ENCODE peak calls at places on chromosomes 6 and 20, in four cellular contexts. H is testis, E is left lung, Q is HAP-1. F is an unnamed sample.

GRCh38 chr6:142899101-142899760 is 45.7 kb downstream of the HIVEP2 start:
- DNase-seq in H (no peak), E (no peak), Q (no peak), F (no peak)

GRCh38 chr6:39496951-39497350 is 174.4 kb upstream of the KCNK16 start:
- DNase-seq in H (peak), E (peak), Q (no peak), F (no peak)

GRCh38 chr6:147530132-147531060 is 21.9 kb downstream of the SAMD5 start:
- DNase-seq in H (no peak), E (no peak), Q (peak), F (no peak)

GRCh38 chr6:114342826-114343781 is at the start of gene HS3ST5:
- DNase-seq in H (peak), E (peak), Q (peak), F (peak)

GRCh38 chr6:11381801-11382513 is 149.5 kb upstream of the NEDD9 start:
- DNase-seq in H (no peak), E (peak), Q (no peak), F (no peak)

GRCh38 chr6:167140589-167141474 is 16.9 kb downstream of the GPR31 start:
- DNase-seq in H (no peak), E (no peak), Q (no peak), F (no peak)

GRCh38 chr6:144364727-144365126 is 79.6 kb downstream of the UTRN start:
- DNase-seq in H (no peak), E (no peak), Q (no peak), F (no peak)

GRCh38 chr6:163605388-163606097 is 191.0 kb downstream of the QKI start:
- DNase-seq in H (no peak), E (no peak), Q (no peak), F (no peak)

GRCh38 chr20:24739751-24740150 is 209.3 kb upstream of the CST7 start:
- DNase-seq in H (no peak), E (no peak), Q (no peak), F (no peak)

GRCh38 chr20:33654680-33655161 is 7.4 kb upstream of the C20orf144 start:
- DNase-seq in H (no peak), E (no peak), Q (no peak), F (no peak)

GRCh38 chr6:136609878-136610706 is 59.9 kb upstream of the MAP7 start:
- DNase-seq in H (no peak), E (peak), Q (no peak), F (no peak)

GRCh38 chr20:34615477-34615876 is 57.0 kb downstream of the MAP1LC3A start:
- DNase-seq in H (no peak), E (no peak), Q (no peak), F (no peak)

GRCh38 chr20:46564241-46564957 is 13.9 kb upstream of the OCSTAMP start:
- DNase-seq in H (no peak), E (no peak), Q (no peak), F (no peak)

GRCh38 chr6:34195726-34196115 is 41.0 kb upstream of the HMGA1 start:
- DNase-seq in H (no peak), E (no peak), Q (no peak), F (no peak)

GRCh38 chr6:30965140-30965601 is 18.3 kb upstream of the MUC21 start:
- DNase-seq in H (no peak), E (no peak), Q (no peak), F (no peak)

GRCh38 chr6:113860165-113860955 is 3.2 kb downstream of the MARCKS start:
- DNase-seq in H (peak), E (peak), Q (no peak), F (no peak)

GRCh38 chr6:135321012-135321621 is 140.0 kb downstream of the MYB start:
- DNase-seq in H (no peak), E (no peak), Q (no peak), F (no peak)

GRCh38 chr6:153015094-153015645 is 12.7 kb upstream of the MTRF1L start:
- DNase-seq in H (no peak), E (no peak), Q (no peak), F (no peak)

GRCh38 chr6:104959453-104959858 is 2.5 kb downstream of the LIN28B start:
- DNase-seq in H (no peak), E (no peak), Q (no peak), F (no peak)

GRCh38 chr6:47161176-47161687 is 119.1 kb upstream of the ADGRF1 start:
- DNase-seq in H (no peak), E (no peak), Q (no peak), F (no peak)

GRCh38 chr6:96823743-96824142 is 13.5 kb downstream of the GPR63 start:
- DNase-seq in H (no peak), E (no peak), Q (no peak), F (no peak)

GRCh38 chr6:108568101-108568500 is 7.4 kb downstream of the FOXO3 start:
- DNase-seq in H (no peak), E (no peak), Q (no peak), F (no peak)

GRCh38 chr6:108800510-108800909 is 47.7 kb upstream of the ARMC2 start:
- DNase-seq in H (no peak), E (no peak), Q (peak), F (no peak)

GRCh38 chr6:131840936-131841583 is 33.2 kb downstream of the ENPP1 start:
- DNase-seq in H (no peak), E (no peak), Q (no peak), F (no peak)

GRCh38 chr6:145829102-145829501 is 14.5 kb upstream of the FBXO30 start:
- DNase-seq in H (no peak), E (no peak), Q (no peak), F (no peak)

GRCh38 chr20:50346372-50347347 is 156.0 kb downstream of the CEBPB start:
- DNase-seq in H (peak), E (peak), Q (no peak), F (no peak)

GRCh38 chr6:62371395-62371794 is 85.4 kb upstream of the KHDRBS2 start:
- DNase-seq in H (no peak), E (no peak), Q (no peak), F (no peak)

GRCh38 chr6:129104131-129104530 is 221.2 kb downstream of the LAMA2 start:
- DNase-seq in H (no peak), E (no peak), Q (no peak), F (no peak)

GRCh38 chr6:101000334-101000733 is 119.2 kb upstream of the ASCC3 start:
- DNase-seq in H (no peak), E (no peak), Q (no peak), F (no peak)

GRCh38 chr6:107977283-107977682 is 19.3 kb upstream of the SEC63 start:
- DNase-seq in H (no peak), E (no peak), Q (no peak), F (no peak)

GRCh38 chr6:36273067-36273466 is 3.2 kb downstream of the PNPLA1 start:
- DNase-seq in H (no peak), E (no peak), Q (no peak), F (no peak)

GRCh38 chr20:59221881-59222238 is 58.2 kb downstream of the ZNF831 start:
- DNase-seq in H (no peak), E (no peak), Q (no peak), F (no peak)

GRCh38 chr6:46490425-46491200 is 636 bp downstream of the RCAN2 start:
- DNase-seq in H (peak), E (peak), Q (peak), F (no peak)

GRCh38 chr20:54219751-54220426 is 12.0 kb downstream of the PFDN4 start:
- DNase-seq in H (no peak), E (no peak), Q (peak), F (peak)

GRCh38 chr6:116438590-116439448 is 22.4 kb upstream of the CALHM6 start:
- DNase-seq in H (no peak), E (no peak), Q (no peak), F (no peak)

GRCh38 chr6:156595481-156595880 is 181.7 kb upstream of the ARID1B start:
- DNase-seq in H (no peak), E (no peak), Q (no peak), F (no peak)

GRCh38 chr20:46242390-46242789 is 65.9 kb downstream of the CDH22 start:
- DNase-seq in H (no peak), E (no peak), Q (no peak), F (no peak)

GRCh38 chr6:143279385-143279784 is 171.1 kb downstream of the ADAT2 start:
- DNase-seq in H (peak), E (no peak), Q (peak), F (no peak)